ENCODE peak calls at places on chromosome 12, in four cellular contexts. M is tibial nerve, Z is iPS DF 19.7, F is HuH-7. W is an unnamed sample.

GRCh38 chr12:89225401-89225800 is 126.9 kb downstream of the DUSP6 start:
- DNase-seq in Z (no peak), M (no peak), F (no peak), W (no peak)

GRCh38 chr12:76018111-76018510 is 13.5 kb downstream of the PHLDA1 start:
- DNase-seq in M (no peak), F (no peak), Z (no peak), W (no peak)

GRCh38 chr12:56221233-56221756 is 427 bp downstream of the RNF41 start:
- DNase-seq in M (peak), Z (no peak), F (no peak), W (peak)

GRCh38 chr12:96308881-96309280 is 91.4 kb downstream of the CDK17 start:
- DNase-seq in M (no peak), F (no peak), Z (no peak), W (peak)

GRCh38 chr12:41034686-41035085 is 153.4 kb upstream of the PDZRN4 start:
- DNase-seq in F (no peak), Z (no peak), M (no peak), W (peak)

GRCh38 chr12:50934981-50935807 is 17.1 kb upstream of the HIGD1C start:
- DNase-seq in M (no peak), Z (no peak), F (no peak), W (peak)

GRCh38 chr12:114760151-114760877 is 76.3 kb upstream of the TBX3 start:
- DNase-seq in F (no peak), M (no peak), Z (no peak), W (no peak)

GRCh38 chr12:130523863-130524614 is 186.4 kb downstream of the PIWIL1 start:
- DNase-seq in M (no peak), Z (no peak), F (no peak), W (no peak)

GRCh38 chr12:20628388-20628787 is 66.7 kb upstream of the SLCO1C1 start:
- DNase-seq in M (no peak), Z (no peak), F (peak), W (no peak)

GRCh38 chr12:96238336-96239031 is 44.3 kb downstream of the ELK3 start:
- DNase-seq in F (no peak), Z (no peak), M (no peak), W (no peak)

GRCh38 chr12:67415473-67415872 is 146.3 kb downstream of the CAND1 start:
- DNase-seq in F (peak), M (peak), Z (no peak), W (no peak)

GRCh38 chr12:4164591-4165558 is 108.7 kb upstream of the CCND2 start:
- DNase-seq in M (no peak), Z (no peak), F (no peak), W (no peak)

GRCh38 chr12:104058796-104059195 is 5.5 kb upstream of the HCFC2 start:
- DNase-seq in M (no peak), F (no peak), Z (no peak), W (no peak)

GRCh38 chr12:53481957-53482586 is 17.2 kb downstream of the MAP3K12 start:
- DNase-seq in M (no peak), F (peak), Z (no peak), W (no peak)

GRCh38 chr12:48758186-48758585 is 30.7 kb downstream of the ADCY6 start:
- DNase-seq in F (no peak), M (no peak), Z (no peak), W (no peak)

GRCh38 chr12:6425588-6426531 is 18.9 kb upstream of the CD27 start:
- DNase-seq in F (no peak), Z (no peak), M (no peak), W (no peak)

GRCh38 chr12:24850486-24850885 is 98.4 kb downstream of the BCAT1 start:
- DNase-seq in F (no peak), Z (no peak), M (no peak), W (no peak)

GRCh38 chr12:109255377-109255776 is 53.7 kb downstream of the FOXN4 start:
- DNase-seq in F (peak), M (no peak), Z (no peak), W (no peak)

GRCh38 chr12:124364543-124364942 is 69.7 kb downstream of the RFLNA start:
- DNase-seq in Z (no peak), M (no peak), F (no peak), W (no peak)

GRCh38 chr12:102833687-102834435 is 83.2 kb downstream of the PAH start:
- DNase-seq in F (peak), M (no peak), Z (no peak), W (no peak)

GRCh38 chr12:122947352-122947792 is 18.9 kb downstream of the ABCB9 start:
- DNase-seq in M (no peak), Z (no peak), F (no peak), W (no peak)

GRCh38 chr12:131787143-131787660 is 41.0 kb upstream of the MMP17 start:
- DNase-seq in F (no peak), M (no peak), Z (no peak), W (no peak)

GRCh38 chr12:49147384-49147783 is 16.2 kb upstream of the TUBA1B start:
- DNase-seq in Z (no peak), F (no peak), M (no peak), W (no peak)

GRCh38 chr12:57444744-57445143 is 10.2 kb downstream of the INHBC start:
- DNase-seq in F (no peak), M (no peak), Z (no peak), W (no peak)

GRCh38 chr12:40028296-40028695 is 77.6 kb downstream of the SLC2A13 start:
- DNase-seq in M (no peak), Z (no peak), F (no peak), W (no peak)

GRCh38 chr12:130347588-130347987 is 9.9 kb downstream of the PIWIL1 start:
- DNase-seq in Z (no peak), M (no peak), F (no peak), W (no peak)

GRCh38 chr12:52358575-52359350 is 8.5 kb downstream of the KRT85 start:
- DNase-seq in Z (no peak), F (no peak), M (no peak), W (no peak)

GRCh38 chr12:31471823-31472222 is 119.1 kb downstream of the DENND5B start:
- DNase-seq in M (no peak), F (no peak), Z (no peak), W (no peak)

GRCh38 chr12:124115976-124116690 is 143.1 kb downstream of the ZNF664 start:
- DNase-seq in M (no peak), Z (no peak), F (no peak), W (no peak)

W was measured in astrocyte of the cerebellum.